ENCODE peak calls at places on chromosomes 5 and 9, in five cellular contexts. One of them, this sample, is unnamed.

GRCh38 chr9:12774861-12775367 is at the start of gene LURAP1L:
- DNase-seq in nucleus accumbens: peak
- DNase-seq in NCI-H1930: peak
- DNase-seq in posterior vena cava: no peak
- DNase-seq in activated CD8-positive, alpha-beta memory T cell treated with anti-CD3 and anti-CD28 coated beads, Interleukin-2, amount 50 U/mL, for 48 hours: no peak
- DNase-seq in this sample: no peak

GRCh38 chr5:168114444-168115017 is 176.9 kb upstream of the WWC1 start:
- DNase-seq in nucleus accumbens: peak
- DNase-seq in NCI-H1930: peak
- DNase-seq in posterior vena cava: no peak
- DNase-seq in activated CD8-positive, alpha-beta memory T cell treated with anti-CD3 and anti-CD28 coated beads, Interleukin-2, amount 50 U/mL, for 48 hours: peak
- DNase-seq in this sample: peak

GRCh38 chr9:110546411-110546871 is 33.1 kb downstream of the SVEP1 start:
- DNase-seq in nucleus accumbens: no peak
- DNase-seq in NCI-H1930: no peak
- DNase-seq in posterior vena cava: no peak
- DNase-seq in activated CD8-positive, alpha-beta memory T cell treated with anti-CD3 and anti-CD28 coated beads, Interleukin-2, amount 50 U/mL, for 48 hours: no peak
- DNase-seq in this sample: no peak

GRCh38 chr5:180340856-180341255 is 12.3 kb downstream of the GFPT2 start:
- DNase-seq in nucleus accumbens: no peak
- DNase-seq in NCI-H1930: no peak
- DNase-seq in posterior vena cava: no peak
- DNase-seq in activated CD8-positive, alpha-beta memory T cell treated with anti-CD3 and anti-CD28 coated beads, Interleukin-2, amount 50 U/mL, for 48 hours: no peak
- DNase-seq in this sample: no peak

GRCh38 chr5:78300464-78301045 is 6.1 kb upstream of the AP3B1 start:
- DNase-seq in nucleus accumbens: no peak
- DNase-seq in NCI-H1930: no peak
- DNase-seq in posterior vena cava: no peak
- DNase-seq in activated CD8-positive, alpha-beta memory T cell treated with anti-CD3 and anti-CD28 coated beads, Interleukin-2, amount 50 U/mL, for 48 hours: no peak
- DNase-seq in this sample: no peak

GRCh38 chr5:111730659-111731382 is 26.2 kb downstream of the NREP start:
- DNase-seq in nucleus accumbens: no peak
- DNase-seq in NCI-H1930: no peak
- DNase-seq in posterior vena cava: no peak
- DNase-seq in activated CD8-positive, alpha-beta memory T cell treated with anti-CD3 and anti-CD28 coated beads, Interleukin-2, amount 50 U/mL, for 48 hours: no peak
- DNase-seq in this sample: no peak

GRCh38 chr5:149452007-149452664 is 73.0 kb upstream of the IL17B start:
- DNase-seq in nucleus accumbens: no peak
- DNase-seq in NCI-H1930: no peak
- DNase-seq in posterior vena cava: peak
- DNase-seq in activated CD8-positive, alpha-beta memory T cell treated with anti-CD3 and anti-CD28 coated beads, Interleukin-2, amount 50 U/mL, for 48 hours: no peak
- DNase-seq in this sample: no peak

GRCh38 chr9:80157561-80157983 is 585.8 kb downstream of the TLE4 start:
- DNase-seq in nucleus accumbens: no peak
- DNase-seq in NCI-H1930: no peak
- DNase-seq in posterior vena cava: no peak
- DNase-seq in activated CD8-positive, alpha-beta memory T cell treated with anti-CD3 and anti-CD28 coated beads, Interleukin-2, amount 50 U/mL, for 48 hours: no peak
- DNase-seq in this sample: no peak

GRCh38 chr9:89891221-89892052 is 286.6 kb downstream of the GADD45G start:
- DNase-seq in nucleus accumbens: peak
- DNase-seq in NCI-H1930: no peak
- DNase-seq in posterior vena cava: peak
- DNase-seq in activated CD8-positive, alpha-beta memory T cell treated with anti-CD3 and anti-CD28 coated beads, Interleukin-2, amount 50 U/mL, for 48 hours: no peak
- DNase-seq in this sample: no peak

GRCh38 chr9:86800681-86801080 is 146.6 kb downstream of the GAS1 start:
- DNase-seq in nucleus accumbens: no peak
- DNase-seq in NCI-H1930: no peak
- DNase-seq in posterior vena cava: no peak
- DNase-seq in activated CD8-positive, alpha-beta memory T cell treated with anti-CD3 and anti-CD28 coated beads, Interleukin-2, amount 50 U/mL, for 48 hours: no peak
- DNase-seq in this sample: no peak

GRCh38 chr5:154276932-154277331 is 86.4 kb downstream of the GALNT10 start:
- DNase-seq in nucleus accumbens: no peak
- DNase-seq in NCI-H1930: no peak
- DNase-seq in posterior vena cava: peak
- DNase-seq in activated CD8-positive, alpha-beta memory T cell treated with anti-CD3 and anti-CD28 coated beads, Interleukin-2, amount 50 U/mL, for 48 hours: no peak
- DNase-seq in this sample: no peak

GRCh38 chr9:81162361-81162760 is 527.0 kb downstream of the TLE1 start:
- DNase-seq in nucleus accumbens: no peak
- DNase-seq in NCI-H1930: no peak
- DNase-seq in posterior vena cava: no peak
- DNase-seq in activated CD8-positive, alpha-beta memory T cell treated with anti-CD3 and anti-CD28 coated beads, Interleukin-2, amount 50 U/mL, for 48 hours: no peak
- DNase-seq in this sample: no peak

GRCh38 chr5:169577966-169578365 is 5.6 kb upstream of the SPDL1 start:
- DNase-seq in nucleus accumbens: no peak
- DNase-seq in NCI-H1930: no peak
- DNase-seq in posterior vena cava: no peak
- DNase-seq in activated CD8-positive, alpha-beta memory T cell treated with anti-CD3 and anti-CD28 coated beads, Interleukin-2, amount 50 U/mL, for 48 hours: no peak
- DNase-seq in this sample: no peak

GRCh38 chr9:126233175-126233574 is 93.5 kb upstream of the MVB12B start:
- DNase-seq in nucleus accumbens: no peak
- DNase-seq in NCI-H1930: no peak
- DNase-seq in posterior vena cava: peak
- DNase-seq in activated CD8-positive, alpha-beta memory T cell treated with anti-CD3 and anti-CD28 coated beads, Interleukin-2, amount 50 U/mL, for 48 hours: no peak
- DNase-seq in this sample: no peak

GRCh38 chr5:33311893-33312292 is 128.9 kb upstream of the TARS1 start:
- DNase-seq in nucleus accumbens: no peak
- DNase-seq in NCI-H1930: no peak
- DNase-seq in posterior vena cava: no peak
- DNase-seq in activated CD8-positive, alpha-beta memory T cell treated with anti-CD3 and anti-CD28 coated beads, Interleukin-2, amount 50 U/mL, for 48 hours: no peak
- DNase-seq in this sample: no peak

GRCh38 chr5:6803981-6804550 is 90.8 kb downstream of the TENT4A start:
- DNase-seq in nucleus accumbens: no peak
- DNase-seq in NCI-H1930: no peak
- DNase-seq in posterior vena cava: no peak
- DNase-seq in activated CD8-positive, alpha-beta memory T cell treated with anti-CD3 and anti-CD28 coated beads, Interleukin-2, amount 50 U/mL, for 48 hours: no peak
- DNase-seq in this sample: no peak